ENCODE peak calls at places on chromosomes 5 and 9, in nine cellular contexts. One of them, this sample, is unnamed.

GRCh38 chr5:139228201-139228796 is 30.1 kb upstream of the SIL1 start:
- DNase-seq in GM12864: no peak
- DNase-seq in AG04450: no peak
- DNase-seq in left lung: no peak
- DNase-seq in uterus: no peak
- DNase-seq in breast epithelium: no peak
- DNase-seq in heart left ventricle: no peak
- DNase-seq in GM23248: no peak
- DNase-seq in neural progenitor cell: no peak
- DNase-seq in this sample: no peak

GRCh38 chr5:116492016-116492623 is 82.5 kb downstream of the SEMA6A start:
- DNase-seq in left lung: no peak
- DNase-seq in breast epithelium: no peak
- DNase-seq in uterus: no peak
- DNase-seq in GM23248: peak; percentile 93
- DNase-seq in GM12864: no peak
- DNase-seq in neural progenitor cell: no peak
- DNase-seq in AG04450: peak; percentile 66
- DNase-seq in heart left ventricle: no peak
- DNase-seq in this sample: peak; percentile 92

GRCh38 chr5:150044334-150044681 is 42.0 kb downstream of the CSF1R start:
- DNase-seq in breast epithelium: no peak
- DNase-seq in neural progenitor cell: no peak
- DNase-seq in heart left ventricle: no peak
- DNase-seq in GM23248: peak; percentile 72
- DNase-seq in uterus: no peak
- DNase-seq in AG04450: peak; percentile 63
- DNase-seq in left lung: no peak
- DNase-seq in GM12864: no peak
- DNase-seq in this sample: peak; percentile 67

GRCh38 chr9:35516481-35516880 is 26.6 kb downstream of the RUSC2 start:
- DNase-seq in left lung: no peak
- DNase-seq in GM23248: peak; percentile 87
- DNase-seq in neural progenitor cell: peak; percentile 18
- DNase-seq in uterus: no peak
- DNase-seq in GM12864: no peak
- DNase-seq in breast epithelium: no peak
- DNase-seq in heart left ventricle: no peak
- DNase-seq in AG04450: no peak
- DNase-seq in this sample: peak; percentile 72

GRCh38 chr5:176817864-176818377 is 7.6 kb downstream of the UNC5A start:
- DNase-seq in breast epithelium: no peak
- DNase-seq in AG04450: no peak
- DNase-seq in heart left ventricle: peak; percentile 22
- DNase-seq in GM23248: peak; percentile 49
- DNase-seq in GM12864: no peak
- DNase-seq in neural progenitor cell: peak; percentile 95
- DNase-seq in uterus: no peak
- DNase-seq in left lung: no peak
- DNase-seq in this sample: no peak

GRCh38 chr5:115237066-115237465 is 25.6 kb downstream of the PGGT1B start:
- DNase-seq in breast epithelium: no peak
- DNase-seq in AG04450: no peak
- DNase-seq in heart left ventricle: no peak
- DNase-seq in uterus: no peak
- DNase-seq in GM12864: no peak
- DNase-seq in neural progenitor cell: no peak
- DNase-seq in left lung: no peak
- DNase-seq in GM23248: no peak
- DNase-seq in this sample: no peak

GRCh38 chr9:95733687-95734659 is 141.5 kb upstream of the ERCC6L2 start:
- DNase-seq in breast epithelium: no peak
- DNase-seq in GM12864: no peak
- DNase-seq in AG04450: no peak
- DNase-seq in heart left ventricle: no peak
- DNase-seq in neural progenitor cell: no peak
- DNase-seq in left lung: no peak
- DNase-seq in GM23248: no peak
- DNase-seq in uterus: no peak
- DNase-seq in this sample: no peak

GRCh38 chr9:98045234-98046160 is 11.0 kb upstream of the NANS start:
- DNase-seq in GM12864: peak; percentile 93
- DNase-seq in AG04450: no peak
- DNase-seq in GM23248: no peak
- DNase-seq in heart left ventricle: no peak
- DNase-seq in left lung: no peak
- DNase-seq in uterus: no peak
- DNase-seq in breast epithelium: no peak
- DNase-seq in neural progenitor cell: no peak
- DNase-seq in this sample: no peak

GRCh38 chr5:139177809-139178581 is 20.2 kb downstream of the SIL1 start:
- DNase-seq in AG04450: no peak
- DNase-seq in GM12864: no peak
- DNase-seq in neural progenitor cell: no peak
- DNase-seq in GM23248: peak; percentile 17
- DNase-seq in uterus: no peak
- DNase-seq in breast epithelium: peak; percentile 58
- DNase-seq in left lung: peak; percentile 57
- DNase-seq in heart left ventricle: peak; percentile 78
- DNase-seq in this sample: no peak

GRCh38 chr5:72452515-72453259 is 54.5 kb downstream of the ZNF366 start:
- DNase-seq in AG04450: peak; percentile 39
- DNase-seq in breast epithelium: no peak
- DNase-seq in left lung: peak; percentile 51
- DNase-seq in GM23248: peak; percentile 77
- DNase-seq in neural progenitor cell: no peak
- DNase-seq in heart left ventricle: peak; percentile 84
- DNase-seq in uterus: peak; percentile 84
- DNase-seq in GM12864: no peak
- DNase-seq in this sample: peak; percentile 66
- H3K4me3 ChIP-seq in AG04450: no peak overlapping the region
- H3K4me3 ChIP-seq in breast epithelium: no peak overlapping the region
- H3K4me3 ChIP-seq in left lung: no peak overlapping the region
- H3K4me3 ChIP-seq in GM23248: peak overlapping the region; percentile 39
- H3K4me3 ChIP-seq in neural progenitor cell: no peak overlapping the region
- H3K4me3 ChIP-seq in heart left ventricle: no peak overlapping the region
- H3K4me3 ChIP-seq in uterus: no peak overlapping the region
- H3K4me3 ChIP-seq in GM12864: no peak overlapping the region
- H3K4me3 ChIP-seq in this sample: no peak overlapping the region

DNA sequence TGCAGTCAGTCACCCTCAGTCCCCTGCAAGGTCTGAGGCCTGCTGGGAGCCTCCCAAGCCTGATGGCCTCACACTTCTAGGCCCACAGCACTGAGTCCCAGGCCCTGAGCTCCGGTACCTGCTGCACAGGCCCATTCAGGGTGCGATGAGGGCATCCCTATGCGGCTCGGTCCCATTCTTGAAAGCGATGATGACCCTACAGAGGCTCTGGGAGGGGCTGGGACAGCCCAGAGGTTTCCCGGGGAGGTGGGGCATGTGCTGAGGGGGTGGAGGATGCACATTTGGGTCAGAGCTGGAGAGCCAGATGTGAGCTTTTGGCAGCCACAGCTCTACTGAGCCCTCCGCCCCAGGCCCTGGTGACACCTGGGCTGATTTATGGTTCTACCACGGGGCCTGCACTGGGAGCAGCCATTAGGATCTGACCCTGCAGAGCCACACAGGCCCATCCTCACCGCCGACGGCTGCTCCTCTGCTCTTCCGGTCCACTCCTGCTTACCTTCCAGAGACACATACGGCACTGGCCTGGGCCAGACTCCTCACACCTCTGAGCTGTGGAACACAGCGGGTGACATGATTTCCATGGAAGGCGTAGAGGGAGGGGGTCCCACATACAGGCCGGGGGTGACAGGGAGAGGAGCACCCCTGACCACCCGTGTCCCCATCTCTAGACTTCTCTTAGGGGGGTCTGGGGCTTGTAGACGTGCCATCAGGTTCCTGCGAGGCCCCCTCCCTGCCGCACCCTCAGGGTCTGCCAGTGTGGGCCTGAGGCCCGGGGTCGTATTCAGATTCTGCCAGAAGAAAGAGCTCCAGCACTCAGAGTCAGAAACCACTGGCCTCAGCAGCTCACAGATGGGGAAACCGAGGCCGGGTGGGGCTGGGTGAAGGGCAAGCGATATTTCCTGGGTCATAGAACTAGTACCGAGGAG is 53.4 kb downstream of the COL23A1 start:
- DNase-seq in neural progenitor cell: no peak
- DNase-seq in heart left ventricle: no peak
- DNase-seq in breast epithelium: no peak
- DNase-seq in left lung: no peak
- DNase-seq in AG04450: no peak
- DNase-seq in GM23248: no peak
- DNase-seq in GM12864: no peak
- DNase-seq in uterus: no peak
- DNase-seq in this sample: no peak
- H3K4me3 ChIP-seq in neural progenitor cell: no peak overlapping the region
- H3K4me3 ChIP-seq in heart left ventricle: no peak overlapping the region
- H3K4me3 ChIP-seq in breast epithelium: no peak overlapping the region
- H3K4me3 ChIP-seq in left lung: no peak overlapping the region
- H3K4me3 ChIP-seq in AG04450: no peak overlapping the region
- H3K4me3 ChIP-seq in GM23248: no peak overlapping the region
- H3K4me3 ChIP-seq in GM12864: no peak overlapping the region
- H3K4me3 ChIP-seq in uterus: no peak overlapping the region
- H3K4me3 ChIP-seq in this sample: no peak overlapping the region

DNA sequence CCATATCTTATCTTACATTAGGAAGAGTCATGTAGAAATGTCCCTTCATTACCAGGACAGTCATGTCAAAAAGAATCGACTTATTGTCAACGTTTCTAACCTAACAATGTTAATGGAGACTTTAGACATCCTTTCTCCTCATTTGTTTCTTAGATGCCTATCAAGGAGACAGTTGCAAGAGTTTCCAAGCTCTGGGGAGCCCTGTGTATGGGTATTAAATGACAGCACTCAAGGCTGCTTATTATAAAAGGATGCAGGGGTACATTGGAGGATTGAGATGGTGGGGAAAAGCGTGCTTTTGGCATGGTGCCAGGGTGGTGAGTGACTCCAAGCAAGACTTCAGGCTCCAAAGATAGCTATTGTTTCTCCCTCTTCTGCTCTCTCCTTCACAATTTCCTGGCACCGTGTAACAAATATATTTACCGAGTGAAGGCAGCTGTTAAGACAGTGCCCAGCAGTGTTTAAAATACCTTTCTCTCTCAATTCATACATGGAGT is 461.3 kb upstream of the CLINT1 start:
- DNase-seq in breast epithelium: no peak
- DNase-seq in neural progenitor cell: no peak
- DNase-seq in left lung: no peak
- DNase-seq in GM12864: no peak
- DNase-seq in GM23248: no peak
- DNase-seq in uterus: no peak
- DNase-seq in AG04450: no peak
- DNase-seq in heart left ventricle: no peak
- DNase-seq in this sample: no peak
- H3K4me3 ChIP-seq in breast epithelium: no peak overlapping the region
- H3K4me3 ChIP-seq in neural progenitor cell: no peak overlapping the region
- H3K4me3 ChIP-seq in left lung: no peak overlapping the region
- H3K4me3 ChIP-seq in GM12864: no peak overlapping the region
- H3K4me3 ChIP-seq in GM23248: no peak overlapping the region
- H3K4me3 ChIP-seq in uterus: no peak overlapping the region
- H3K4me3 ChIP-seq in AG04450: no peak overlapping the region
- H3K4me3 ChIP-seq in heart left ventricle: no peak overlapping the region
- H3K4me3 ChIP-seq in this sample: no peak overlapping the region

GRCh38 chr9:73575661-73576060 is 424.0 kb downstream of the ANXA1 start:
- DNase-seq in GM23248: no peak
- DNase-seq in left lung: no peak
- DNase-seq in neural progenitor cell: no peak
- DNase-seq in heart left ventricle: no peak
- DNase-seq in GM12864: no peak
- DNase-seq in breast epithelium: no peak
- DNase-seq in AG04450: no peak
- DNase-seq in uterus: no peak
- DNase-seq in this sample: no peak

GRCh38 chr9:73575071-73575470 is 423.4 kb downstream of the ANXA1 start:
- DNase-seq in breast epithelium: no peak
- DNase-seq in neural progenitor cell: no peak
- DNase-seq in left lung: no peak
- DNase-seq in heart left ventricle: no peak
- DNase-seq in GM23248: no peak
- DNase-seq in GM12864: no peak
- DNase-seq in AG04450: no peak
- DNase-seq in uterus: no peak
- DNase-seq in this sample: no peak

GRCh38 chr9:73577867-73578266 is 426.2 kb downstream of the ANXA1 start:
- DNase-seq in heart left ventricle: peak; percentile 13
- DNase-seq in left lung: no peak
- DNase-seq in breast epithelium: no peak
- DNase-seq in AG04450: no peak
- DNase-seq in neural progenitor cell: peak; percentile 41
- DNase-seq in GM23248: peak; percentile 6
- DNase-seq in GM12864: no peak
- DNase-seq in uterus: no peak
- DNase-seq in this sample: peak; percentile 49

GRCh38 chr9:73583590-73583989 is 431.9 kb downstream of the ANXA1 start:
- DNase-seq in breast epithelium: no peak
- DNase-seq in GM23248: peak; percentile 6
- DNase-seq in heart left ventricle: no peak
- DNase-seq in GM12864: no peak
- DNase-seq in uterus: no peak
- DNase-seq in left lung: no peak
- DNase-seq in AG04450: no peak
- DNase-seq in neural progenitor cell: no peak
- DNase-seq in this sample: peak; percentile 87

GRCh38 chr9:73579823-73580222 is 428.2 kb downstream of the ANXA1 start:
- DNase-seq in breast epithelium: no peak
- DNase-seq in left lung: no peak
- DNase-seq in GM23248: no peak
- DNase-seq in GM12864: no peak
- DNase-seq in heart left ventricle: no peak
- DNase-seq in neural progenitor cell: no peak
- DNase-seq in uterus: no peak
- DNase-seq in AG04450: no peak
- DNase-seq in this sample: no peak
- H3K4me3 ChIP-seq in breast epithelium: no peak overlapping the region
- H3K4me3 ChIP-seq in left lung: no peak overlapping the region
- H3K4me3 ChIP-seq in GM23248: no peak overlapping the region
- H3K4me3 ChIP-seq in GM12864: no peak overlapping the region
- H3K4me3 ChIP-seq in heart left ventricle: no peak overlapping the region
- H3K4me3 ChIP-seq in neural progenitor cell: no peak overlapping the region
- H3K4me3 ChIP-seq in uterus: no peak overlapping the region
- H3K4me3 ChIP-seq in AG04450: no peak overlapping the region
- H3K4me3 ChIP-seq in this sample: no peak overlapping the region